ENCODE peak calls at places on chromosomes 16 and 17, in ten cellular contexts. L, Z, U, R, P, E, J, N, W and B are unnamed samples.

GRCh38 chr17:17757944-17758343 is 76.7 kb downstream of the RAI1 start:
- DNase-seq in P (no peak), E (no peak), L (no peak), W (no peak), J (no peak), R (no peak), Z (no peak), N (no peak), U (peak), B (no peak)

GRCh38 chr16:51401673-51402072 is 250.6 kb upstream of the SALL1 start:
- DNase-seq in L (no peak), N (no peak), Z (no peak), R (no peak), W (no peak), P (no peak), E (no peak), J (no peak), U (no peak), B (no peak)

GRCh38 chr17:32471652-32472051 is 15.1 kb upstream of the CDK5R1 start:
- DNase-seq in E (no peak), Z (no peak), N (no peak), W (no peak), R (no peak), U (no peak), L (no peak), J (no peak), P (no peak), B (no peak)

GRCh38 chr16:1366060-1366711 is 14.5 kb downstream of the GNPTG start:
- DNase-seq in P (no peak), W (no peak), N (no peak), R (no peak), E (no peak), Z (no peak), L (no peak), U (no peak), J (no peak), B (no peak)

GRCh38 chr17:21209511-21210175 is 4.3 kb downstream of the TMEM11 start:
- DNase-seq in L (no peak), J (no peak), P (no peak), Z (no peak), N (no peak), E (no peak), U (peak), R (no peak), W (no peak), B (no peak)

GRCh38 chr16:88673685-88674398 is 11.0 kb upstream of the MVD start:
- DNase-seq in N (no peak), R (no peak), U (no peak), Z (no peak), J (no peak), E (no peak), L (no peak), W (peak), P (no peak), B (no peak)

GRCh38 chr16:62190426-62190825 is 154.2 kb upstream of the CDH8 start:
- DNase-seq in Z (no peak), P (no peak), J (no peak), W (peak), U (peak), L (no peak), E (no peak), R (no peak), N (no peak), B (no peak)

GRCh38 chr16:28863929-28864886 is 565 bp downstream of the SH2B1 start:
- DNase-seq in Z (no peak), R (peak), W (peak), L (peak), E (peak), N (peak), U (no peak), J (no peak), P (no peak), B (no peak)

GRCh38 chr16:47853635-47854034 is 302.2 kb downstream of the ABCC12 start:
- DNase-seq in N (no peak), R (no peak), W (no peak), Z (no peak), E (no peak), J (no peak), P (no peak), U (no peak), L (no peak), B (no peak)

GRCh38 chr17:27109346-27109745 is 184.6 kb upstream of the WSB1 start:
- DNase-seq in Z (no peak), P (no peak), L (no peak), U (no peak), J (no peak), R (no peak), W (no peak), E (no peak), N (no peak), B (no peak)

GRCh38 chr17:83151442-83152220 is 72.2 kb downstream of the METRNL start:
- DNase-seq in Z (no peak), J (no peak), R (peak), E (no peak), L (no peak), P (no peak), W (no peak), U (no peak), N (no peak), B (no peak)

GRCh38 chr16:12458591-12459400 is 344.9 kb downstream of the CPPED1 start:
- DNase-seq in U (no peak), L (no peak), E (peak), J (no peak), P (no peak), N (peak), W (no peak), R (no peak), Z (no peak), B (peak)

GRCh38 chr16:14057878-14058382 is 13.2 kb upstream of the MRTFB start:
- DNase-seq in J (no peak), P (no peak), E (no peak), R (no peak), U (no peak), L (peak), N (no peak), Z (no peak), W (no peak), B (no peak)

GRCh38 chr16:8923199-8923598 is 40.5 kb downstream of the USP7 start:
- DNase-seq in L (no peak), P (no peak), W (no peak), N (no peak), Z (no peak), E (no peak), R (no peak), U (no peak), J (no peak), B (no peak)

GRCh38 chr17:77291591-77292386 is 151.0 kb downstream of the SEC14L1 start:
- DNase-seq in R (no peak), P (no peak), N (no peak), J (no peak), U (no peak), Z (no peak), E (no peak), W (no peak), L (no peak), B (no peak)

GRCh38 chr16:86334062-86334461 is 176.3 kb upstream of the FOXF1 start:
- DNase-seq in U (no peak), L (no peak), N (no peak), Z (no peak), W (no peak), E (no peak), P (no peak), J (no peak), R (no peak), B (no peak)

GRCh38 chr17:80364091-80364691 is 50.8 kb upstream of the ENDOV start:
- DNase-seq in N (no peak), W (peak), E (no peak), R (no peak), L (peak), Z (no peak), U (peak), P (no peak), J (no peak), B (no peak)

GRCh38 chr16:89586853-89587252 is 11.3 kb downstream of the CPNE7 start:
- DNase-seq in W (no peak), P (no peak), U (no peak), R (no peak), J (no peak), Z (no peak), N (peak), L (no peak), E (no peak), B (no peak)

GRCh38 chr17:31627960-31628359 is 231.1 kb downstream of the COPRS start:
- DNase-seq in U (no peak), P (peak), Z (no peak), N (no peak), R (peak), L (peak), J (no peak), W (no peak), E (no peak), B (no peak)

GRCh38 chr17:27879987-27880608 is 13.1 kb downstream of the LYRM9 start:
- DNase-seq in L (peak), E (peak), W (peak), U (peak), P (no peak), R (peak), Z (peak), N (peak), J (peak), B (no peak)

GRCh38 chr16:55643161-55643970 is 12.4 kb upstream of the SLC6A2 start:
- DNase-seq in R (no peak), L (no peak), W (peak), N (no peak), Z (no peak), J (no peak), U (no peak), E (no peak), P (no peak), B (no peak)

GRCh38 chr17:31508310-31509094 is 117.0 kb downstream of the RAB11FIP4 start:
- DNase-seq in N (no peak), U (no peak), Z (peak), P (no peak), R (no peak), J (peak), W (peak), E (peak), L (no peak), B (no peak)

GRCh38 chr17:13415877-13416416 is 185.8 kb downstream of the HS3ST3A1 start:
- DNase-seq in N (peak), W (peak), R (peak), J (no peak), L (peak), Z (no peak), U (no peak), E (no peak), P (peak), B (no peak)

GRCh38 chr16:69935740-69936139 is 15.4 kb upstream of the CLEC18A start:
- DNase-seq in J (no peak), N (no peak), Z (no peak), R (no peak), W (no peak), U (no peak), L (no peak), P (no peak), E (no peak), B (no peak)

GRCh38 chr17:34259151-34259550 is 4.1 kb downstream of the CCL2 start:
- DNase-seq in R (peak), N (no peak), W (no peak), U (no peak), L (peak), J (no peak), Z (no peak), E (no peak), P (peak), B (no peak)

GRCh38 chr17:3566551-3566950 is 8.9 kb upstream of the TRPV3 start:
- DNase-seq in E (no peak), Z (no peak), L (no peak), N (no peak), P (no peak), U (no peak), R (no peak), J (no peak), W (peak), B (no peak)